ENCODE peak calls at places on chromosomes 1 and 21, in five cellular contexts. N is GM06990, G is brain microvascular endothelial cell, P is Peyer's patch, R is fibroblast of lung. S is an unnamed sample. For H3K27me3, the result is how much of the 10 kb centered on the place peaks cover.

GRCh38 chr1:215118081-215118480 is 35.5 kb downstream of the KCNK2 start:
- DNase-seq in R (no peak), P (no peak), N (no peak), G (no peak), S (no peak)

GRCh38 chr1:160115545-160116276 is at the start of gene ATP1A2:
- DNase-seq in P (no peak), G (no peak), R (peak), N (no peak), S (no peak)

GRCh38 chr1:17696417-17697301 is 58.5 kb upstream of the ACTL8 start:
- DNase-seq in R (peak), P (no peak), N (no peak), G (peak), S (peak)

GRCh38 chr1:221602866-221603265 is 139.0 kb downstream of the DUSP10 start:
- DNase-seq in P (no peak), G (no peak), R (peak), N (no peak), S (no peak)

GRCh38 chr1:100387209-100387608 is 34.9 kb downstream of the CDC14A start:
- DNase-seq in G (peak), N (no peak), P (no peak), R (peak), S (no peak)

GRCh38 chr1:111467805-111468716 is 5.7 kb upstream of the C1orf162 start:
- DNase-seq in R (no peak), N (no peak), P (no peak), G (no peak), S (no peak)

GRCh38 chr1:151832318-151832984 is 849 bp upstream of the RORC start:
- DNase-seq in P (peak), N (no peak), R (peak), G (no peak), S (no peak)

GRCh38 chr1:92503043-92503925 is 16.6 kb upstream of the GFI1 start:
- DNase-seq in N (no peak), R (no peak), G (no peak), P (no peak), S (no peak)

GRCh38 chr1:100517517-100517916 is 20.4 kb upstream of the GPR88 start:
- DNase-seq in N (no peak), G (no peak), R (peak), P (no peak), S (no peak)

GRCh38 chr1:3541465-3541864 is 69.8 kb downstream of the MEGF6 start:
- DNase-seq in N (no peak), P (no peak), G (no peak), R (no peak), S (no peak)

GRCh38 chr1:3542635-3543034 is 68.7 kb downstream of the MEGF6 start:
- DNase-seq in G (no peak), P (no peak), N (no peak), R (no peak), S (no peak)

GRCh38 chr1:3541930-3542329 is 69.4 kb downstream of the MEGF6 start:
- DNase-seq in P (no peak), N (no peak), R (no peak), G (no peak), S (no peak)

GRCh38 chr1:3544050-3544977 is 67.0 kb downstream of the MEGF6 start:
- DNase-seq in N (no peak), P (no peak), G (no peak), R (no peak), S (no peak)

GRCh38 chr1:3543076-3544049 is 67.9 kb downstream of the MEGF6 start:
- DNase-seq in R (peak), G (peak), P (no peak), N (no peak), S (peak)
- H3K4me3 ChIP-seq in R (no peak), G (no peak), P (no peak), N (no peak), S (no peak)

GRCh38 chr1:147700042-147700711 is 29.9 kb upstream of the ACP6 start:
- DNase-seq in G (peak), R (peak), P (no peak), N (no peak), S (peak)
- TF ChIP-seq CTCF in G (peak), R (peak), P (peak), N (peak), S (peak)

GRCh38 chr1:155083865-155084721 is 5.5 kb downstream of the EFNA3 start:
- DNase-seq in R (peak), N (no peak), P (peak), G (peak), S (no peak)

GRCh38 chr1:155082941-155083541 is 4.4 kb downstream of the EFNA3 start:
- DNase-seq in G (no peak), N (no peak), P (peak), R (no peak), S (no peak)

GRCh38 chr1:155080250-155081228 is 1.9 kb downstream of the EFNA3 start:
- DNase-seq in R (no peak), G (no peak), N (no peak), P (peak), S (no peak)

GRCh38 chr1:155081472-155082300 is 3.0 kb downstream of the EFNA3 start:
- DNase-seq in P (peak), G (no peak), N (no peak), R (no peak), S (no peak)

DNA sequence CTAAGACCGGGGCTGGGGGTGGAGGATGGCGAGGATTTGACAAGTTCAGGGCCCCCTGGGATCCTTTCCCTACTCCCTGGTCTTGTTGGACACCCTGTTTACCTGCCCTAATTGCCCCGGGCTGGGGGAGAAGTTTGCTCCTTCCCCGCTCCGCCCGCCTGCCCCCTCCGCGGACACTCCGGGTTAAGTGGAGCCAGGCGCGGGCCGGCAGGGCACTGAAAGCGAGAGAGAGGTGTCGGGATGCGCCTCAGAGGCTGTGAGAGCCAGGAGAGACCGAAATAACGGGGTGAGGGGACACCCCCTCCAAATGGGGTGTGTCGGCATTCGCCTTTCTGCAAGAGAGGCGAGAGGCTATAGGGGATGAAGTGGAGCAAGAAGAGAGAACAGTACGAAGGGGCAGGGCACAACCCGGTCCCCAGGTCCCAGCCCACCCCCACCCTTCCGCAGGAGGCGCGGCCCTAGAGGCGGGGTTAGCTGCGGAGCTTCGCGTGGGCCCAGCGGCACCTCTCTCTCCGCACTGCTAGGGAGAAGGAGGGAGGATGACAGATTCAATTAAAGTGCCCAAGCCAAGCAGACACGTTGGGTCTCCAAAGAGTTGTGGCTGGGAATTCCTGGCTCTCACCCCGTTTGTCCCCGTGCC is 3.8 kb downstream of the EFNA3 start:
- DNase-seq in P (peak), N (no peak), G (no peak), R (no peak), S (no peak)
- H3K27me3 ChIP-seq in P (under half), N (under half), G (under half), R (half or more), S (half or more)

DNA sequence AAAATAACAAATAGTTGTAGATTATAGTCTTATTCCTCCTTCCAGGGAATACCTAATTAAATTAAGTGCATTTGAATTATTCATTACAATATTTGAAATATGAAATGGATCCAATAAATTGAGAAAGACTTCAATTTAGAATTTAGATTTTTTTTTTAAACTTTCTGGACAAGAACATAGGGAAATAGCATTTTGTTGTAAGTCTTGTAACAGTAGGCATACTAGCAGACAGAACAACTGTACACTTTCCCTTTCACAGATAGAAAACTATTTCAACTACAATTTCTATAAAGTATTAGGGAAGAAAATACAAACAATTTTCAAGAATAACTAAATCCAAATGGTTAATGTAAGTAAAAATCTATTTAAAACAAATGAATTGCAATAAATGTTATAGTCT is 577.5 kb downstream of the USP25 start:
- DNase-seq in G (no peak), R (no peak), N (no peak), P (no peak), S (no peak)
- H3K4me3 ChIP-seq in G (peak), R (no peak), N (no peak), P (no peak), S (no peak)

DNA sequence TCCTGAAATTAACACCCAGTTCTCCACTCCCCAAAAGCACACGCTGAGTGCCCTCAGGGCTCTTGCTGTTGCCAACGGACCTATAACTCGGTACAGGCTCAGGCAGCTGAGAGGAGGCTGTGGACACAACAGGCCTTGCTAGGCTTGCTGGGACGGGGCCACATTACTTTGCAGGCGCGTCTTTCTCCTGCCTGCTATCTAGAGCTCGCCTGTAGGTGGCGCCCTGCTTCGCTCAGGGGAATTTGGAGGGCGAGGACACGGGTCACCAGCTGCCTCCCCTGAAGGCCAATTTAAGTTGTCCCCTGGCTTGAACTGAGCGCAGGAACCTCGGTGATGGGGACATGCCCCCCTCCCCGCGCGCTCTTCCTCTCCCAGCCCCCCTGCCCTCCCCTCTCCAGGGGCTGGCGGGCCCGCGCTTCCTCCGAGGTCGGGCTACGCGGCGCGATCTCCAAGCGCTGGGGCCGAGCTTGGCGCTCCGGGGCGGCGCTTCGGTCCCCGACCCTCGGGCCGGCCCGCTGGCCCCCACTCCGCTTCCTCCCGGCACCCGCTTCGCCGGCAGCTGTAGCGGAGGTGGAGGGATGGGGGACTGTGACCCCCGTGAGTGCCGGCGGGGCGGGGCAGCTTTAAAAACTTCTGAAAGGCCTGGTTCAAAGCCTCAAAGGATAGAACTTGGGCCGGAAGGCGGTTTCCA is 32.4 kb upstream of the NFIA start:
- DNase-seq in P (peak), R (peak), N (peak), G (peak), S (peak)
- TF ChIP-seq CTCF in P (peak), R (peak), N (peak), G (peak), S (peak)